ENCODE peak calls at places on chromosomes 1 and 21, in four cellular contexts. V is OCI-LY7, Y is heart left ventricle, E is SJSA1. R is an unnamed sample. For H3K4me1, the result is how much of the 10 kb centered on the place peaks cover.

GRCh38 chr1:89799495-89799894 is 21.3 kb upstream of the LRRC8D start:
- DNase-seq in E (no peak), V (no peak), Y (no peak), R (no peak)

GRCh38 chr1:204979306-204979705 is 63.7 kb upstream of the CNTN2 start:
- DNase-seq in Y (no peak), E (no peak), V (no peak), R (no peak)

GRCh38 chr1:117897551-117897950 is 31.9 kb downstream of the GDAP2 start:
- DNase-seq in Y (no peak), E (peak), V (no peak), R (no peak)

GRCh38 chr21:44087426-44088400 is 19.5 kb upstream of the PWP2 start:
- DNase-seq in E (no peak), V (no peak), Y (no peak), R (peak)

GRCh38 chr21:43767980-43768867 is 7.9 kb downstream of the CSTB start:
- DNase-seq in E (peak), V (no peak), Y (no peak), R (peak)

GRCh38 chr21:36926989-36927695 is 39.3 kb downstream of the HLCS start:
- DNase-seq in V (no peak), Y (no peak), E (no peak), R (peak)

GRCh38 chr1:211320980-211321379 is 5.7 kb upstream of the TRAF5 start:
- DNase-seq in V (no peak), Y (no peak), E (no peak), R (no peak)

GRCh38 chr1:83849191-83850061 is 149.5 kb downstream of the TTLL7 start:
- DNase-seq in E (no peak), V (no peak), Y (no peak), R (no peak)

DNA sequence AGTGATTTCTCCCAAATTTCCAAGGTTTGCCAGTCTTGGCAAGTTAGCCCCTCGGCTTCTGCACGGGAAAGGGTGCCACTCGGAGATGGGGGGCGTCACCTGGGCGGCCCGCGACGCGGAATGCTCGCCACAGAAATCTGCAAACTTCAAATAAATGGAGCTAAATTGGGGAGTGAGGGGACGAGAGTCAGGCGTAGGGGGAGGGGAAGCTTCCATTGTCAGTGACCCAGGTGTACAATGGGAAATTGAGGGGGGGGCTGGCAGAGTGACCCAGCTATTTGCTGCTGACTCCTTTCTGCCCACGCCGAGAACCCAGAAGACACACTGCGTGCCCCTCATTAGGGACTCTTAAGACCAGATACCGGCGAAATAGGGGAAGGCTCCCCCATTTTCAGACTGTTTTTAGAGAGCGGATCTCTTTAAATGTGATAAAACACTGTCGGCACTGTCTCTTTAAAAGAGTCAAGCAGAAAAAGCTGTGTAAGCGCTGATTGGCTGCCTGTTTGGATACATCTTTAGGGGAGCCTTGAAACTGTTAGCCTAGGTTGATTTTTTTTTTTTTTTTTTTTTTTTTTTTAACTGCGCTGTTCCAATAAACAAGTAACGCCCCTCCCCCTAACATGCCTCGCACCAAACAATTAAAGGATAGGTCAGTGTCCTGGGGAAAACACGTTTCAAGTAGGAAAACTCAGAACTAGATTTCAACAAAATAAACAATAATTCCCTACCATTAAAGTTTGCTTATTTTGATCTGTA is 1.2 kb upstream of the SSBP3 start:
- DNase-seq in E (peak), V (peak), Y (peak), R (peak)
- H3K4me1 ChIP-seq in E (under half), V (half or more), Y (under half), R (under half)

GRCh38 chr1:112634367-112634766 is 14.7 kb downstream of the CAPZA1 start:
- DNase-seq in Y (no peak), E (no peak), V (no peak), R (no peak)
- H3K4me1 ChIP-seq in Y (half or more), E (half or more), V (under half), R (under half)

GRCh38 chr1:208141793-208142192 is 102.4 kb downstream of the PLXNA2 start:
- DNase-seq in E (no peak), Y (no peak), V (no peak), R (no peak)

GRCh38 chr1:208142632-208143390 is 101.4 kb downstream of the PLXNA2 start:
- DNase-seq in V (no peak), E (no peak), Y (no peak), R (no peak)

GRCh38 chr1:208136459-208137143 is 107.6 kb downstream of the PLXNA2 start:
- DNase-seq in V (no peak), E (peak), Y (no peak), R (no peak)

GRCh38 chr1:208137144-208137682 is 107.0 kb downstream of the PLXNA2 start:
- DNase-seq in V (no peak), E (peak), Y (no peak), R (no peak)

GRCh38 chr1:208139434-208140086 is 104.6 kb downstream of the PLXNA2 start:
- DNase-seq in E (no peak), V (no peak), Y (no peak), R (no peak)
- H3K4me1 ChIP-seq in E (under half), V (under half), Y (under half), R (under half)

GRCh38 chr1:208239518-208240381 is 4.4 kb downstream of the PLXNA2 start:
- DNase-seq in V (no peak), Y (no peak), E (no peak), R (peak)
- H3K4me1 ChIP-seq in V (under half), Y (half or more), E (half or more), R (half or more)

GRCh38 chr1:41486053-41486891 is 1.8 kb upstream of the EDN2 start:
- DNase-seq in V (no peak), E (peak), Y (peak), R (peak)
- H3K4me1 ChIP-seq in V (under half), E (half or more), Y (half or more), R (under half)

GRCh38 chr1:159924025-159924790 is 1.1 kb downstream of the TAGLN2 start:
- DNase-seq in V (peak), E (peak), Y (peak), R (peak)

GRCh38 chr1:159921700-159922498 is 3.4 kb downstream of the TAGLN2 start:
- DNase-seq in Y (peak), V (no peak), E (no peak), R (no peak)

GRCh38 chr1:159924791-159925712 is at the start of gene TAGLN2:
- DNase-seq in E (peak), Y (peak), V (peak), R (peak)

GRCh38 chr1:159922499-159923202 is 2.7 kb downstream of the TAGLN2 start:
- DNase-seq in E (no peak), Y (peak), V (peak), R (peak)

DNA sequence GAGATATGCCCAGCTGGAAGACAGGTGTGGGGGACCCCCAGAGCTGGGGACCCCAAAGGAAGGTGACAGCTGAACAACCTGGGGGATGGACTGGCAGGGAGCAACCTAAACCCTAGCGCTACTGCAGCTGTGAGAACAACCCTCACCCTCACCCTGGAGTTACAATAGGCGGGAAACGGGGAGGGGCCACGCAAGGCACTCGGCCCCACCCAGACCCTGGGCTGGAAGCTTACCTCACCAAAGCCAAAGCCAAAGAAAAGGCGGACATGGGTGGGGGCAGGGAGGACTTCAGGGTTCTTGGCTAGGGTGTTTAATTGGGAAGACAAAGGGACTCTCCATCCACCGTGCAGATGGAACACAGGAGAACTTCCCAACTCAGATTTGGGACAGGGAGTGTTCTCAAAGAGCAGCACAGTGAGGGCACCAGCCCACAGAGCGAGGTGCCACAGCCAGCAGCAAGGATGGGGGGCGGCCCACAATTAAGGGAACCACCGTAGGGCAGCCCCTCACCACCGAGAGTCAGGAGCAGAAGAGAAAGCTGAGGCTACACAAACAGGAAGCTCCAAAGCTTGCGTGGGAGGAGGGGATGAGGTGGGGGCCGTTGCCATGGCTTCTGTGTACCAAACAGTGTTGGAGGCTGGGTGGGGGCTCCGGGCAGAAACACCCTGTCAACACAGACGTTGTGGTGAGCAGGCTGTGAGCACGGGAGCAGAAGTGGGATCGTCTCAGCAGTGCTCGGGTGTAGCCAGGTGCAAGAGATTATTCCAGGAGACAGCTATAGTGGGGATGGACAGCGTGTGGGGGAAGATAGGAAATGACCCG is 1.9 kb downstream of the TAGLN2 start:
- DNase-seq in Y (peak), E (peak), V (peak), R (peak)
- H3K4me1 ChIP-seq in Y (half or more), E (under half), V (under half), R (under half)

GRCh38 chr1:180114546-180114945 is 40.1 kb upstream of the QSOX1 start:
- DNase-seq in E (no peak), Y (no peak), V (no peak), R (no peak)

GRCh38 chr1:180117764-180118116 is 36.9 kb upstream of the QSOX1 start:
- DNase-seq in Y (peak), V (no peak), E (peak), R (no peak)

GRCh38 chr1:180116964-180117763 is 37.5 kb upstream of the QSOX1 start:
- DNase-seq in Y (peak), V (no peak), E (peak), R (no peak)

GRCh38 chr1:180112091-180112490 is 42.6 kb upstream of the QSOX1 start:
- DNase-seq in V (no peak), E (no peak), Y (no peak), R (no peak)

DNA sequence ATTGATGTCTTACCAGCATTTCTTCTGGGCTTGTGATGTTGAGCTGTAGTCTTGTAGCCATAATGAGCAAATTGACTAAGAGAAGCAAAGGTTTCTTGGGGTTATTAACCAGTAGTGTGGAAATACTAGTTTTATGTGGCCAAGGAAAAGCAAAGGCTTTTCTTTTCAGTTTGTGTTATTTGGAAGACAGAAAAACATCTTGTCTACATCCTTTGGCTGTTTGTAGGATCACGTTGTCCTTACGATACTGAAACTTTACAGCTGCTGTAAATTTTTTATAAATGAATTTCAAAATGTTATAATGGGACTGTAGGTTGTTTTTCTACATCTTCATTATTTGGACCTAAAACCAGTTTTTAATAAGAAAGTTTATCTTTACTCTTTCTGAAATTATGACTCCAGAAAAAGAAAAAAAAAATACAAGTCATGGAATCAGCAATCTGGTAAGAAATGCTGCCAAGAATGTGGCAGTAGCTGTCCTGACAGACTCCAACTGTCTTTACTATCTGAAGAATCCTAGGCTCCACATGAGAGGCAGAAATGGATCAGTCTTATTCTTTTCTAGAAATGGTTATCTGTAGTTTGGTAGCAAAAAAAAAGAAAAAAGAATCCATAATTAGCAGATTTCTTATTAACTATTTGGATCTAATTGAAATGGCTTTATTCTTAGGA is 41.6 kb upstream of the QSOX1 start:
- DNase-seq in V (no peak), Y (no peak), E (no peak), R (no peak)
- H3K4me1 ChIP-seq in V (under half), Y (under half), E (under half), R (under half)

R was measured in mucosa of descending colon.